ENCODE peak calls at places on chromosomes 2 and 18, in four cellular contexts. G is gastrocnemius medialis, E is PC-9, C is upper lobe of right lung. O is an unnamed sample. For H3K36me3, the result is how much of the 10 kb centered on the place peaks cover.

GRCh38 chr2:132627542-132627941 is 42.5 kb downstream of the LYPD1 start:
- DNase-seq in G (no peak), E (no peak), C (no peak), O (no peak)

GRCh38 chr2:69017080-69017479 is 4.1 kb downstream of the ANTXR1 start:
- DNase-seq in G (no peak), E (no peak), C (no peak), O (no peak)

GRCh38 chr2:198060277-198060676 is 255.9 kb downstream of the PLCL1 start:
- DNase-seq in G (no peak), E (no peak), C (no peak), O (no peak)

GRCh38 chr2:10169053-10169578 is 46.6 kb downstream of the RRM2 start:
- DNase-seq in G (no peak), E (no peak), C (no peak), O (no peak)

GRCh38 chr18:34322365-34323289 is 97.9 kb upstream of the NOL4 start:
- DNase-seq in G (no peak), E (peak), C (peak), O (peak)

GRCh38 chr2:112809112-112809511 is 24.8 kb upstream of the IL1A start:
- DNase-seq in G (no peak), E (no peak), C (no peak), O (no peak)

GRCh38 chr18:33578371-33579146 is 540 bp downstream of the ASXL3 start:
- DNase-seq in G (no peak), E (no peak), C (peak), O (no peak)

GRCh38 chr2:11411768-11412448 is 54.1 kb downstream of the E2F6 start:
- DNase-seq in G (peak), E (peak), C (no peak), O (no peak)

GRCh38 chr2:235937936-235938335 is 230.2 kb downstream of the GBX2 start:
- DNase-seq in G (no peak), E (no peak), C (no peak), O (no peak)

GRCh38 chr18:10242922-10243680 is 211.3 kb upstream of the APCDD1 start:
- DNase-seq in G (no peak), E (no peak), C (no peak), O (no peak)

GRCh38 chr2:138113871-138114525 is 149.7 kb downstream of the HNMT start:
- DNase-seq in G (no peak), E (no peak), C (no peak), O (no peak)

GRCh38 chr2:168336786-168337388 is 89.5 kb upstream of the STK39 start:
- DNase-seq in G (no peak), E (peak), C (peak), O (no peak)

GRCh38 chr2:235745597-235745996 is 251.8 kb downstream of the AGAP1 start:
- DNase-seq in G (no peak), E (no peak), C (no peak), O (no peak)

GRCh38 chr18:77433076-77433475 is 183.4 kb downstream of the GALR1 start:
- DNase-seq in G (no peak), E (no peak), C (no peak), O (no peak)

GRCh38 chr18:48186084-48186798 is 222.9 kb downstream of the ZBTB7C start:
- DNase-seq in G (no peak), E (no peak), C (no peak), O (peak)

GRCh38 chr2:159595410-159596046 is 20.8 kb downstream of the BAZ2B start:
- DNase-seq in G (no peak), E (no peak), C (no peak), O (no peak)

GRCh38 chr2:68487773-68488355 is 20.5 kb downstream of the APLF start:
- DNase-seq in G (no peak), E (no peak), C (no peak), O (no peak)

GRCh38 chr2:241216211-241216761 is 27.8 kb downstream of the ANO7 start:
- DNase-seq in G (no peak), E (no peak), C (no peak), O (no peak)

GRCh38 chr18:24321071-24321470 is 76.6 kb downstream of the OSBPL1A start:
- DNase-seq in G (no peak), E (no peak), C (no peak), O (no peak)

GRCh38 chr18:79574938-79575525 is 104.6 kb upstream of the CTDP1 start:
- DNase-seq in G (no peak), E (no peak), C (peak), O (no peak)

GRCh38 chr2:220334871-220335590 is 707.6 kb downstream of the SLC4A3 start:
- DNase-seq in G (no peak), E (no peak), C (no peak), O (no peak)

GRCh38 chr18:33444699-33445098 is 4.2 kb upstream of the CCDC178 start:
- DNase-seq in G (no peak), E (no peak), C (no peak), O (no peak)

GRCh38 chr2:73935641-73936040 is 9.0 kb downstream of the DGUOK start:
- DNase-seq in G (no peak), E (no peak), C (no peak), O (no peak)

DNA sequence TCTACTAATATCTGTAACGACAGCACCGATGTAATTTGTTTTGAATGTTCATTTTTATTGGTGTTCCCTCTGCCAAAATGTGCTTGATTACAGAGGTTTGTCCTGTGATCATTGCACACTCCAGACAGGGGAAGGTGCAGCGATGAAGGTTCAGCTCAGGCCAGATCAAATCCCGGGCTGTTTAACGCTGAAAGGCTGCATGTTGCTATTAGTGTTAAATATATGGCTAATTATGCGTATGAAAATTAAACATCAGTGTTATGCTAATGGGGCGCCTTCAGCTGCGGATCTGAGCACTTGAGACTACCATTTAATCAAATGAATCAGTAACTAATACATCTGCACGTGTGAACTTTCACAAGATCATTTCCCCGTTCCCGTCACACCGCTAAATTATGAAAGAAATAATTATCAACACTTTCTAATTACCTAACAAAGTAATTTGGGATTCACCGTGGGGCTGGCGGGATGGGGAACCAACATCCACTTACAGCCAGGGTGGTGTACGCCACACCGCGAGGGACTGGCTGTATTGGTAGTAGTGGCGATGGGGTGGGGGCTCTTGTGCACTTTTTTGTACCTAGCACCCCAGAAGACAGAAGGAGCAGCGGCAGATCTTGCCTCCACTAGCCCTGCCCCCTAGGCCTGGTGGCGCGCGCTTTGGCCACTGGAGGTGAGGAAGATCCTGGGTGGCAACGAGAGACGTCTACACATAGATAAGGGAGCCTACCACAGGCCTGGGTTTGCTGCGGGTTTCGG is 1.4 kb upstream of the DLX1 start:
- DNase-seq in G (no peak), E (no peak), C (no peak), O (no peak)
- H3K4me3 ChIP-seq in G (peak), E (no peak), C (no peak), O (no peak)

GRCh38 chr2:215404357-215404719 is 31.5 kb downstream of the FN1 start:
- DNase-seq in G (no peak), E (no peak), C (no peak), O (no peak)
- H3K36me3 ChIP-seq in G (under half), E (under half), C (half or more), O (under half)

GRCh38 chr2:47086571-47086970 is 68.5 kb downstream of the STPG4 start:
- DNase-seq in G (no peak), E (no peak), C (no peak), O (no peak)
- H3K4me3 ChIP-seq in G (no peak), E (no peak), C (no peak), O (no peak)

GRCh38 chr2:27139310-27139709 is at the start of gene PRR30:
- DNase-seq in G (no peak), E (no peak), C (no peak), O (no peak)
- H3K36me3 ChIP-seq in G (under half), E (under half), C (under half), O (under half)

DNA sequence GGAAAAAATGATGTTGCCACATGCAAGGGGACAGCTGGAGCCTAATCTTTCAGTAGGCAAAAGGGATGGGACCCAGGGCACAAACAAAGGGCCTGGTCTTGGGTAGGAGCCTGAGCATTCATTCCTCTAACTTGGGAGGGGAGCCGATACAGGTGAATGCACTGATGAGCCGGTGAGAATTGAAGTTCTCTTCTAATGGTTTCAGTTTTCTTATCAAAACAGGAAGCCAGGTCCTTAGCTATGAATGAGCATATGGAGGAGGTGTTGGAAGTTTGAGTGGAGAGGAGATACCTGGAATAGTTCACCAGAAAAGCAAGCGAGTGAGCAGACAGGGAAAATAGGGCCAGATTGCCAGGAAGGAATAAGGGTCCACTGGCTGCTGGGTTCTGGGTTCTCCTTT is 10.1 kb downstream of the DPP4 start:
- DNase-seq in G (no peak), E (no peak), C (no peak), O (no peak)
- H3K4me3 ChIP-seq in G (no peak), E (no peak), C (no peak), O (no peak)

GRCh38 chr2:181907635-181908034 is 16.1 kb downstream of the ITPRID2 start:
- DNase-seq in G (no peak), E (no peak), C (no peak), O (no peak)

GRCh38 chr2:181902625-181903024 is 11.1 kb downstream of the ITPRID2 start:
- DNase-seq in G (no peak), E (no peak), C (no peak), O (no peak)

GRCh38 chr2:181910028-181910763 is 18.7 kb downstream of the ITPRID2 start:
- DNase-seq in G (no peak), E (no peak), C (no peak), O (no peak)

GRCh38 chr2:181904022-181904632 is 12.6 kb downstream of the ITPRID2 start:
- DNase-seq in G (no peak), E (peak), C (no peak), O (no peak)

GRCh38 chr2:181907005-181907549 is 15.5 kb downstream of the ITPRID2 start:
- DNase-seq in G (no peak), E (no peak), C (no peak), O (no peak)
- H3K36me3 ChIP-seq in G (half or more), E (half or more), C (half or more), O (under half)

GRCh38 chr18:41396861-41397260 is 558.2 kb upstream of the PIK3C3 start:
- DNase-seq in G (no peak), E (no peak), C (no peak), O (no peak)
- H3K4me3 ChIP-seq in G (no peak), E (no peak), C (no peak), O (no peak)

GRCh38 chr2:17717666-17718065 is 35.9 kb downstream of the SMC6 start:
- DNase-seq in G (no peak), E (no peak), C (no peak), O (no peak)

GRCh38 chr2:17718689-17719088 is 34.9 kb downstream of the SMC6 start:
- DNase-seq in G (no peak), E (no peak), C (no peak), O (no peak)

DNA sequence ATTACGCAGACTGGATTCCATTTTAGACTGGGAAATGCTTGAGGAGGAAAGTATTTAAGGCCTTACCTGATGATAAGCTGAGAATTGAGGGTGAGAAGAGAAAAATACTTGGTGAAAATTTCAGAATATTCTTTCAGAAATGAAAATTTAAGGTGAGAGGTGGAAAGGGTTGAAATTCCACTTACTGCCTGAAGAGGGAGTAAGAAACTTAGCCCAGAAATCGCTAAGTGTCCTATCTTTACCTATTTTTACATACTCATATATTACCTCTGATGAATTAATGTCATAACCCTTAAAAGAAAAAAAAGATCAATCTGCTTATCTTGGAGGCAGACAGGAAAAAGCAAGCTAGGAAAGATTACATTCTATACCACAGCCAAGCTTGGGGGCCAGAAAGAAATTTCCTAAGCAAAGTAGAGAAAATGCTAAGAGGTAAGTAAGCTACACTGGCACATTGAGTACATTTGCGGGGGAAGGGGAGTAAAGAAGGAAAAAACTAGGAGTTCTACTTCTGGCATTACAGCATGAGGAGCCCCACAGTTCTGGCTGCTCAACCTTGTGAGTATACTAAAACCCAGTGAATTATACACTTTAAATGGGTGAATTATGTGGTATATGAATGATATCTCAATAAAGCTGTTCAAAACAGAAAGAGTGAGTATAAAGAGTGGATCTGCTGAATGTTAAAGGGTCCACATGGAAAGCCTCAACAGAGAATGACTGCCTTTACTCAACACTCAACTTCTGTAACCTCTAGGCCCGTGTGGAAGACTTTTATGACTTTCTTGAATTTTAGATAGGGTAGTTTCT is 33.8 kb downstream of the SMC6 start:
- DNase-seq in G (no peak), E (no peak), C (no peak), O (no peak)
- H3K36me3 ChIP-seq in G (half or more), E (under half), C (half or more), O (under half)

GRCh38 chr2:151973901-151974199 is 125.0 kb downstream of the CACNB4 start:
- DNase-seq in G (no peak), E (no peak), C (no peak), O (no peak)
- H3K4me3 ChIP-seq in G (no peak), E (no peak), C (no peak), O (no peak)

GRCh38 chr2:6992821-6993228 is 75.6 kb downstream of the RNF144A start:
- DNase-seq in G (no peak), E (no peak), C (no peak), O (no peak)
- H3K36me3 ChIP-seq in G (under half), E (under half), C (under half), O (under half)

O was measured in kidney epithelial cell.